ENCODE peak calls at places on chromosome 20, in six cellular contexts. B is mesendoderm; U is tibial nerve; J is AG04449; E is CD8-positive, alpha-beta memory T cell; N is psoas muscle. X is an unnamed sample.

GRCh38 chr20:14664101-14664500 is 326.7 kb upstream of the FLRT3 start:
- DNase-seq in B (no peak), U (no peak), J (no peak), E (no peak), N (no peak), X (no peak)

GRCh38 chr20:22763257-22763906 is 179.0 kb upstream of the FOXA2 start:
- DNase-seq in B (peak; percentile 10), U (no peak), J (no peak), E (no peak), N (no peak), X (peak; percentile 59)

GRCh38 chr20:64003970-64004725 is 23.2 kb downstream of the PRPF6 start:
- DNase-seq in B (no peak), U (no peak), J (no peak), E (no peak), N (no peak), X (no peak)

GRCh38 chr20:23607497-23608245 is 2.0 kb upstream of the CST9 start:
- DNase-seq in B (no peak), U (no peak), J (no peak), E (no peak), N (no peak), X (no peak)

GRCh38 chr20:48180039-48180438 is 394.8 kb upstream of the SULF2 start:
- DNase-seq in B (no peak), U (no peak), J (no peak), E (no peak), N (no peak), X (peak; percentile 12)

GRCh38 chr20:17898548-17898994 is 70.0 kb downstream of the SNX5 start:
- DNase-seq in B (peak; percentile 75), U (peak; percentile 92), J (no peak), E (peak; percentile 45), N (peak; percentile 54), X (peak; percentile 91)

GRCh38 chr20:18532626-18533025 is 24.9 kb downstream of the SEC23B start:
- DNase-seq in B (no peak), U (no peak), J (no peak), E (no peak), N (no peak), X (no peak)

GRCh38 chr20:25316506-25317190 is 68.8 kb downstream of the PYGB start:
- DNase-seq in B (no peak), U (no peak), J (no peak), E (no peak), N (no peak), X (no peak)

GRCh38 chr20:7379621-7380220 is 560.5 kb downstream of the HAO1 start:
- DNase-seq in B (no peak), U (no peak), J (no peak), E (no peak), N (no peak), X (no peak)

GRCh38 chr20:25319241-25320034 is 71.2 kb downstream of the ABHD12 start:
- DNase-seq in B (no peak), U (no peak), J (no peak), E (no peak), N (no peak), X (no peak)

GRCh38 chr20:35891375-35891774 is 62.9 kb downstream of the SCAND1 start:
- DNase-seq in B (no peak), U (no peak), J (no peak), E (no peak), N (no peak), X (peak; percentile 80)

GRCh38 chr20:57141492-57141891 is 124.9 kb downstream of the BMP7 start:
- DNase-seq in B (no peak), U (no peak), J (no peak), E (no peak), N (no peak), X (no peak)

GRCh38 chr20:37356961-37357371 is 11.0 kb downstream of the SRC start:
- DNase-seq in B (no peak), U (no peak), J (no peak), E (no peak), N (no peak), X (no peak)

GRCh38 chr20:63096681-63097335 is 90.0 kb upstream of the BHLHE23 start:
- DNase-seq in B (no peak), U (no peak), J (no peak), E (no peak), N (no peak), X (no peak)

GRCh38 chr20:36865076-36865860 is 10.7 kb upstream of the TLDC2 start:
- DNase-seq in B (no peak), U (no peak), J (no peak), E (no peak), N (no peak), X (no peak)

GRCh38 chr20:3749689-3750639 is 17.5 kb downstream of the HSPA12B start:
- DNase-seq in B (peak; percentile 72), U (no peak), J (no peak), E (peak; percentile 12), N (no peak), X (no peak)

GRCh38 chr20:24160563-24161355 is 172.2 kb upstream of the GGTLC1 start:
- DNase-seq in B (peak; percentile 68), U (peak; percentile 52), J (peak; percentile 37), E (no peak), N (peak; percentile 28), X (peak; percentile 88)

GRCh38 chr20:62215020-62215990 is 4.8 kb downstream of the HRH3 start:
- DNase-seq in B (no peak), U (no peak), J (no peak), E (no peak), N (no peak), X (no peak)

GRCh38 chr20:19785886-19786285 is 27.8 kb downstream of the RIN2 start:
- DNase-seq in B (no peak), U (no peak), J (peak; percentile 65), E (no peak), N (no peak), X (no peak)

GRCh38 chr20:3889489-3890409 is 562 bp downstream of the PANK2 start:
- DNase-seq in B (peak; percentile 46), U (no peak), J (no peak), E (peak; percentile 39), N (peak; percentile 47), X (peak; percentile 61)

GRCh38 chr20:36461600-36462439 is 79.5 kb upstream of the MYL9 start:
- DNase-seq in B (peak; percentile 67), U (peak; percentile 43), J (no peak), E (peak; percentile 17), N (peak; percentile 79), X (peak; percentile 77)

GRCh38 chr20:38106461-38106860 is 58.6 kb downstream of the TGM2 start:
- DNase-seq in B (no peak), U (no peak), J (no peak), E (no peak), N (no peak), X (no peak)

GRCh38 chr20:6051505-6051904 is 2.4 kb downstream of the LRRN4 start:
- DNase-seq in B (peak; percentile 77), U (no peak), J (peak; percentile 41), E (no peak), N (no peak), X (peak; percentile 71)

GRCh38 chr20:6055161-6055783 is 1.4 kb upstream of the LRRN4 start:
- DNase-seq in B (peak; percentile 92), U (no peak), J (no peak), E (no peak), N (no peak), X (no peak)

GRCh38 chr20:6053776-6054688 is at the start of gene LRRN4:
- DNase-seq in B (peak; percentile 94), U (no peak), J (no peak), E (no peak), N (no peak), X (no peak)

GRCh38 chr20:6055981-6056569 is 2.2 kb upstream of the LRRN4 start:
- DNase-seq in B (no peak), U (no peak), J (no peak), E (no peak), N (no peak), X (no peak)

DNA sequence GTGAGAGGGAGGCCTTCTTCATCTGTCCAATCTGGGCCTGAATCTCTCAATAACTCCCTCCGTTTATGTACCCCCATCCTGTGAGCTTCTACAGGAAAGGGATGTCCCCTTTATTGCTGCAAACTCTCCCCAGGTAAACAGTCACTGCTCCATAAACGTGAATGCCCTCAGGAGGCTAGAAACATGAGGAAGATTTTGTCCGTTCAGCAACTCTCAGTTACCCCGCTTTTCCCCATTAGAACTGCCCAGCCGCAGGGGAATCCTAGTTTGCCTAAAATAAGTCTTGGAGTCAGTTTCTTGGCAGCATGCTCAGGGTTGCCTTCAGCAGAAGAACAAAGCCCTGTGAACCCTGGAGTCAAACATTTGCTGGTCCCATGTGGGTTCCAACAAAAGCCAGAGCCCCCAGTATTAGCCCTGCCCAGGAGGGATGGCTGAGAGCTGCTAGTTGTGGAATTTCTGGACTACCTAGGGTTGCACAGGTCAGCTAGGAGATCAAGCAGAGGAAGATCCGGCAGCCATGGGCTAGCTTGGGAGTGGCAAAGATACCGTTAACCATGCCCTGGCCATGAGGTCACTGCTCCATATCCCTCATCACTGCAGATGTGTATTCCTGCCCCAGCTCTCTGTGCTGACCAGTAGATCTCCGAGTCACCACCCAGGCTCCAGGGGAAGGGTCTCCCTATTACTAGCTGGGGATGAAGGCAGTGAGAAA is 640 bp downstream of the LRRN4 start:
- DNase-seq in B (peak; percentile 45), U (no peak), J (no peak), E (no peak), N (no peak), X (no peak)
- H3K4me3 ChIP-seq in B (no peak overlapping the region), U (no peak overlapping the region), J (no peak overlapping the region), E (no peak overlapping the region), N (no peak overlapping the region), X (no peak overlapping the region)

GRCh38 chr20:31824125-31824485 is 4.9 kb downstream of the MYLK2 start:
- DNase-seq in B (no peak), U (no peak), J (no peak), E (no peak), N (no peak), X (no peak)

GRCh38 chr20:31821427-31821826 is 2.3 kb downstream of the MYLK2 start:
- DNase-seq in B (no peak), U (no peak), J (no peak), E (no peak), N (no peak), X (no peak)

GRCh38 chr20:31823360-31824124 is 4.4 kb downstream of the MYLK2 start:
- DNase-seq in B (no peak), U (no peak), J (no peak), E (no peak), N (no peak), X (no peak)

GRCh38 chr20:31824554-31825313 is 5.6 kb downstream of the MYLK2 start:
- DNase-seq in B (no peak), U (no peak), J (no peak), E (no peak), N (no peak), X (no peak)

GRCh38 chr20:31822421-31823330 is 3.5 kb downstream of the MYLK2 start:
- DNase-seq in B (peak; percentile 76), U (peak; percentile 79), J (no peak), E (peak; percentile 70), N (peak; percentile 85), X (peak; percentile 82)
- H3K4me3 ChIP-seq in B (no peak overlapping the region), U (no peak overlapping the region), J (no peak overlapping the region), E (no peak overlapping the region), N (peak overlapping the region; percentile 78), X (no peak overlapping the region)

GRCh38 chr20:44585042-44585968 is 2.9 kb downstream of the PKIG start:
- DNase-seq in B (no peak), U (no peak), J (no peak), E (no peak), N (peak; percentile 26), X (no peak)
- H3K4me3 ChIP-seq in B (no peak overlapping the region), U (no peak overlapping the region), J (no peak overlapping the region), E (no peak overlapping the region), N (peak overlapping the region; percentile 88), X (no peak overlapping the region)

DNA sequence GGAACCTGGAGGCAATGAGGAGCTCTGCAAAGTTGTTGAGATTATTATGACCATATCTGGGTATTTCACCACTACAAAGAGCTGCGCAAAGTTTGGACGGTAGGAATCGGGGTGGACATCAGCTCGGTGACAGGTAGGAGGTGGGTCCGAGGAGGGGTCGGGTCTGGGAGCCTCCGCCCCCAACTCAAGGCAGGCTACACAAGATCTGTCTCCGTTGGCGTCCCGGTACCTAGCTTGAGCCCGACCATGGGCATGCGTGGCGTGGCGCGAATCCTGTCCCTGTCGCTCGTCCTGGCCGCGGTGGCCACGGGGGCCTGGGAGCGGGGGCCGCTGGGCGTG is 40.2 kb upstream of the ZNFX1 start:
- DNase-seq in B (no peak), U (no peak), J (no peak), E (no peak), N (no peak), X (no peak)
- H3K4me3 ChIP-seq in B (no peak overlapping the region), U (no peak overlapping the region), J (no peak overlapping the region), E (no peak overlapping the region), N (peak overlapping the region; percentile 58), X (peak overlapping the region; percentile 59)

X was measured in adipocyte.